ENCODE peak calls at places on chromosomes 12 and 14, in ten cellular contexts. R is hippocampal formation; N is endodermal cell; E is left cardiac atrium; G is HuH-7; X is breast epithelium; D is KBM-7; J is naive thymus-derived CD8-positive, alpha-beta T cell; I is neural progenitor cell; K is MCF 10A. F is an unnamed sample.

GRCh38 chr14:20624495-20625070 is 16.9 kb downstream of the OR6S1 start:
- DNase-seq in R (no peak), N (peak; percentile 91), E (peak; percentile 68), G (no peak), X (no peak), D (no peak), J (peak; percentile 48), I (peak; percentile 76), K (peak; percentile 87), F (peak; percentile 54)

GRCh38 chr12:68246350-68246749 is 7.1 kb downstream of the IL22 start:
- DNase-seq in R (no peak), N (peak; percentile 61), E (no peak), G (no peak), X (no peak), D (no peak), J (no peak), I (no peak), K (no peak), F (no peak)

GRCh38 chr14:68468437-68469207 is 324.2 kb downstream of the ZFP36L1 start:
- DNase-seq in R (no peak), N (no peak), E (no peak), G (no peak), X (no peak), D (no peak), J (peak; percentile 6), I (no peak), K (peak; percentile 73), F (no peak)

GRCh38 chr14:92556255-92556741 is 42.7 kb downstream of the RIN3 start:
- DNase-seq in R (no peak), N (no peak), E (no peak), G (no peak), X (no peak), D (no peak), J (no peak), I (no peak), K (no peak), F (no peak)

GRCh38 chr14:75968461-75968860 is 13.3 kb downstream of the TGFB3 start:
- DNase-seq in R (no peak), N (no peak), E (no peak), G (no peak), X (no peak), D (no peak), J (no peak), I (no peak), K (no peak), F (no peak)

GRCh38 chr12:57340104-57340503 is 89.1 kb upstream of the STAC3 start:
- DNase-seq in R (peak; percentile 67), N (no peak), E (peak; percentile 76), G (no peak), X (no peak), D (peak; percentile 49), J (no peak), I (peak; percentile 2), K (no peak), F (peak; percentile 36)

GRCh38 chr14:100237735-100238418 is 1.1 kb upstream of the YY1 start:
- DNase-seq in R (peak; percentile 39), N (peak; percentile 83), E (peak; percentile 45), G (peak; percentile 37), X (no peak), D (peak; percentile 69), J (peak; percentile 40), I (peak; percentile 84), K (peak; percentile 52), F (peak; percentile 72)

GRCh38 chr14:60164717-60165546 is at the start of gene DHRS7:
- DNase-seq in R (peak; percentile 85), N (peak; percentile 90), E (peak; percentile 88), G (peak; percentile 84), X (peak; percentile 77), D (peak; percentile 81), J (peak; percentile 67), I (peak; percentile 92), K (peak; percentile 79), F (peak; percentile 94)

GRCh38 chr14:44745371-44745770 is 216.4 kb downstream of the KLHL28 start:
- DNase-seq in R (no peak), N (no peak), E (no peak), G (no peak), X (no peak), D (no peak), J (no peak), I (no peak), K (no peak), F (no peak)

GRCh38 chr14:99465288-99465687 is 15.4 kb downstream of the SETD3 start:
- DNase-seq in R (no peak), N (no peak), E (no peak), G (no peak), X (no peak), D (no peak), J (no peak), I (no peak), K (no peak), F (no peak)

GRCh38 chr12:21502164-21502496 is 541 bp downstream of the GOLT1B start:
- DNase-seq in R (no peak), N (no peak), E (no peak), G (no peak), X (no peak), D (no peak), J (no peak), I (no peak), K (peak; percentile 24), F (no peak)

GRCh38 chr12:29171421-29172258 is 22.6 kb downstream of the FAR2 start:
- DNase-seq in R (no peak), N (no peak), E (no peak), G (no peak), X (no peak), D (no peak), J (no peak), I (no peak), K (no peak), F (no peak)

GRCh38 chr12:4856556-4856955 is 53.1 kb upstream of the KCNA1 start:
- DNase-seq in R (no peak), N (no peak), E (no peak), G (no peak), X (no peak), D (no peak), J (no peak), I (no peak), K (no peak), F (no peak)

GRCh38 chr14:75182820-75183219 is 6.4 kb upstream of the TMED10 start:
- DNase-seq in R (no peak), N (no peak), E (no peak), G (no peak), X (no peak), D (peak; percentile 67), J (no peak), I (no peak), K (peak; percentile 71), F (no peak)

GRCh38 chr14:41605550-41606248 is 977 bp upstream of the LRFN5 start:
- DNase-seq in R (no peak), N (peak; percentile 91), E (peak; percentile 18), G (peak; percentile 10), X (no peak), D (no peak), J (no peak), I (peak; percentile 75), K (no peak), F (peak; percentile 88)

GRCh38 chr14:98325761-98326160 is 946.2 kb downstream of the BCL11B start:
- DNase-seq in R (no peak), N (no peak), E (no peak), G (no peak), X (no peak), D (no peak), J (no peak), I (no peak), K (no peak), F (no peak)

GRCh38 chr14:74841230-74842207 is 34.4 kb downstream of the PROX2 start:
- DNase-seq in R (no peak), N (no peak), E (no peak), G (no peak), X (no peak), D (peak; percentile 38), J (peak; percentile 18), I (no peak), K (no peak), F (no peak)

GRCh38 chr14:102938191-102938590 is 15.7 kb downstream of the AMN start:
- DNase-seq in R (no peak), N (no peak), E (no peak), G (no peak), X (no peak), D (no peak), J (no peak), I (no peak), K (no peak), F (no peak)

GRCh38 chr14:65927871-65928270 is 515.3 kb downstream of the FUT8 start:
- DNase-seq in R (no peak), N (peak; percentile 81), E (no peak), G (no peak), X (no peak), D (no peak), J (peak; percentile 76), I (peak; percentile 34), K (no peak), F (peak; percentile 58)

GRCh38 chr14:73896521-73896920 is 9.9 kb downstream of the ZNF410 start:
- DNase-seq in R (no peak), N (no peak), E (no peak), G (no peak), X (no peak), D (no peak), J (no peak), I (no peak), K (peak; percentile 34), F (no peak)

GRCh38 chr12:112198120-112198733 is 72.9 kb downstream of the TRAFD1 start:
- DNase-seq in R (peak; percentile 29), N (peak; percentile 96), E (peak; percentile 42), G (peak; percentile 90), X (no peak), D (peak; percentile 66), J (peak; percentile 49), I (peak; percentile 85), K (peak; percentile 62), F (peak; percentile 35)

GRCh38 chr12:104057771-104058197 is 6.5 kb upstream of the HCFC2 start:
- DNase-seq in R (no peak), N (peak; percentile 75), E (no peak), G (peak; percentile 23), X (no peak), D (peak; percentile 57), J (peak; percentile 9), I (peak; percentile 46), K (peak; percentile 35), F (peak; percentile 32)

GRCh38 chr12:132955094-132955932 is 793 bp downstream of the ZNF605 start:
- DNase-seq in R (no peak), N (peak; percentile 82), E (peak; percentile 58), G (peak; percentile 25), X (no peak), D (peak; percentile 20), J (no peak), I (peak; percentile 64), K (peak; percentile 4), F (peak; percentile 81)

GRCh38 chr12:14614704-14615121 is 47.0 kb upstream of the PLBD1 start:
- DNase-seq in R (no peak), N (no peak), E (no peak), G (no peak), X (no peak), D (peak; percentile 56), J (no peak), I (no peak), K (no peak), F (no peak)

F was measured in retina.